ENCODE peak calls at places on chromosomes 4 and X, in ten cellular contexts. I is CD8-positive, alpha-beta T cell; C is left ventricle myocardium inferior; V is PC-3; J is fibroblast of the aortic adventitia; E is GM20000; S is choroid plexus epithelial cell; B is AG09319; Q is upper lobe of right lung; Z is coronary artery. G is an unnamed sample.

GRCh38 chr4:170398228-170398627 is 308.5 kb upstream of the AADAT start:
- DNase-seq in I (no peak), C (no peak), V (peak), J (no peak), E (no peak), S (no peak), B (no peak), Q (no peak), Z (no peak), G (no peak)

GRCh38 chr4:14084598-14084997 is 457.1 kb upstream of the BOD1L1 start:
- DNase-seq in I (no peak), C (no peak), V (no peak), J (no peak), E (no peak), S (no peak), B (no peak), Q (no peak), Z (no peak), G (no peak)

GRCh38 chr4:158796370-158797140 is 27.7 kb downstream of the FNIP2 start:
- DNase-seq in I (no peak), C (no peak), V (no peak), J (peak), E (no peak), S (peak), B (no peak), Q (peak), Z (no peak), G (no peak)

GRCh38 chrX:12970691-12971202 is 4.2 kb upstream of the TMSB4X start:
- DNase-seq in I (no peak), C (no peak), V (peak), J (peak), E (no peak), S (peak), B (no peak), Q (no peak), Z (no peak), G (no peak)

GRCh38 chr4:78644744-78645330 is 93.3 kb downstream of the ANXA3 start:
- DNase-seq in I (peak), C (peak), V (peak), J (peak), E (peak), S (peak), B (peak), Q (no peak), Z (peak), G (peak)

GRCh38 chrX:1658083-1658463 is 43.2 kb downstream of the ASMT start:
- DNase-seq in I (no peak), C (no peak), V (no peak), J (no peak), E (no peak), S (no peak), B (no peak), Q (no peak), Z (no peak), G (no peak)

GRCh38 chrX:48937065-48937907 is 18.5 kb upstream of the PIM2 start:
- DNase-seq in I (peak), C (peak), V (no peak), J (no peak), E (peak), S (peak), B (no peak), Q (peak), Z (no peak), G (no peak)

GRCh38 chr4:165312506-165312905 is 15.0 kb upstream of the MSMO1 start:
- DNase-seq in I (no peak), C (no peak), V (peak), J (peak), E (no peak), S (peak), B (no peak), Q (no peak), Z (no peak), G (no peak)

GRCh38 chr4:102500371-102501175 is 586 bp upstream of the NFKB1 start:
- DNase-seq in I (peak), C (peak), V (peak), J (peak), E (peak), S (peak), B (peak), Q (peak), Z (peak), G (peak)

GRCh38 chrX:1358793-1359476 is 22.4 kb downstream of the IL3RA start:
- DNase-seq in I (no peak), C (no peak), V (no peak), J (no peak), E (no peak), S (no peak), B (no peak), Q (no peak), Z (no peak), G (no peak)

GRCh38 chr4:49063670-49064069 is 77.6 kb downstream of the CWH43 start:
- DNase-seq in I (no peak), C (no peak), V (no peak), J (peak), E (no peak), S (no peak), B (no peak), Q (no peak), Z (no peak), G (no peak)

GRCh38 chr4:164700471-164700870 is 53.5 kb upstream of the SMIM31 start:
- DNase-seq in I (no peak), C (no peak), V (peak), J (no peak), E (peak), S (no peak), B (no peak), Q (no peak), Z (no peak), G (peak)

GRCh38 chr4:101515099-101515498 is 167.8 kb upstream of the PPP3CA start:
- DNase-seq in I (no peak), C (no peak), V (no peak), J (no peak), E (no peak), S (no peak), B (no peak), Q (no peak), Z (no peak), G (no peak)

GRCh38 chr4:77917601-77918000 is 55.0 kb downstream of the MRPL1 start:
- DNase-seq in I (no peak), C (no peak), V (no peak), J (no peak), E (no peak), S (no peak), B (no peak), Q (no peak), Z (no peak), G (no peak)

GRCh38 chrX:110944323-110944761 is 148.7 kb upstream of the CHRDL1 start:
- DNase-seq in I (no peak), C (no peak), V (no peak), J (no peak), E (no peak), S (no peak), B (no peak), Q (no peak), Z (no peak), G (no peak)

GRCh38 chrX:53939127-53939526 is 105.1 kb downstream of the PHF8 start:
- DNase-seq in I (no peak), C (no peak), V (no peak), J (no peak), E (no peak), S (no peak), B (no peak), Q (no peak), Z (no peak), G (no peak)

GRCh38 chr4:38069271-38069760 is 109.1 kb downstream of the PTTG2 start:
- DNase-seq in I (no peak), C (no peak), V (peak), J (peak), E (peak), S (peak), B (no peak), Q (no peak), Z (no peak), G (no peak)

GRCh38 chrX:31435592-31435991 is 363.8 kb upstream of the FTHL17 start:
- DNase-seq in I (no peak), C (peak), V (no peak), J (no peak), E (no peak), S (peak), B (no peak), Q (no peak), Z (no peak), G (peak)

GRCh38 chrX:71996826-71997225 is 86.2 kb downstream of the NHSL2 start:
- DNase-seq in I (no peak), C (peak), V (no peak), J (peak), E (no peak), S (no peak), B (no peak), Q (no peak), Z (peak), G (no peak)

GRCh38 chr4:174377613-174378012 is 93.9 kb downstream of the CEP44 start:
- DNase-seq in I (no peak), C (no peak), V (peak), J (peak), E (no peak), S (peak), B (no peak), Q (no peak), Z (no peak), G (no peak)

GRCh38 chr4:4901877-4902276 is 42.4 kb downstream of the MSX1 start:
- DNase-seq in I (no peak), C (no peak), V (no peak), J (no peak), E (no peak), S (no peak), B (no peak), Q (no peak), Z (no peak), G (no peak)
- TF ChIP-seq CTCF in I (no peak), C (no peak), V (no peak), J (peak), E (no peak), S (peak), B (no peak), Q (no peak), Z (no peak), G (peak)

GRCh38 chr4:1195109-1195671 is 22.8 kb upstream of the SPON2 start:
- DNase-seq in I (no peak), C (no peak), V (no peak), J (no peak), E (no peak), S (no peak), B (no peak), Q (peak), Z (peak), G (no peak)
- TF ChIP-seq CTCF in I (no peak), C (no peak), V (no peak), J (no peak), E (no peak), S (no peak), B (no peak), Q (no peak), Z (no peak), G (no peak)

GRCh38 chrX:38260231-38260630 is 39.6 kb upstream of the SRPX start:
- DNase-seq in I (no peak), C (no peak), V (peak), J (no peak), E (peak), S (peak), B (no peak), Q (no peak), Z (no peak), G (no peak)
- TF ChIP-seq CTCF in I (no peak), C (peak), V (peak), J (peak), E (peak), S (peak), B (peak), Q (peak), Z (no peak), G (peak)

DNA sequence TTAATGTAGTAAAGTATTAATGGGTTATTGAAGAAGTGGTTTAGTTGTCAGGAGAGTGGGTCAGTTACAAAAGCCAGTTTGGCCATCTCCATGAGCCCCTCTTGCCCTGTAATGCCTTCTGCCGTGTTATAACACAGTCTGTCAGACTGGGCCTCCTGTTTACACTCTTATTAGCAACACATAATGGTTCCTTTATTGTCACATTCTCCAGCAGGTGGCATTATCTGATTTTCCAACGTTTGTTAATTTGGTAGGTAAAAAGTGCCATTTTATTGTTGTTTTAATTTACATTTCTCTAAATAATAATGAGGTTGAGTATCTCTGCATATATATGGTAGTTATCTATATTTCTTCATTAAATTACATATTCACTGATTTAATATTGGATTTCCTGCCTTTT is 560.8 kb downstream of the FGF13 start:
- DNase-seq in I (no peak), C (no peak), V (peak), J (no peak), E (peak), S (no peak), B (no peak), Q (no peak), Z (no peak), G (no peak)
- TF ChIP-seq CTCF in I (no peak), C (no peak), V (peak), J (no peak), E (no peak), S (no peak), B (no peak), Q (no peak), Z (no peak), G (peak)

GRCh38 chr4:71709961-71710360 is 73.9 kb downstream of the GC start:
- DNase-seq in I (no peak), C (no peak), V (peak), J (peak), E (no peak), S (no peak), B (no peak), Q (no peak), Z (no peak), G (no peak)
- TF ChIP-seq CTCF in I (no peak), C (no peak), V (peak), J (peak), E (no peak), S (no peak), B (peak), Q (no peak), Z (no peak), G (peak)

GRCh38 chr4:44257461-44257860 is 191.1 kb downstream of the KCTD8 start:
- DNase-seq in I (no peak), C (no peak), V (no peak), J (no peak), E (no peak), S (no peak), B (no peak), Q (no peak), Z (no peak), G (no peak)

GRCh38 chr4:44256414-44256813 is 192.2 kb downstream of the KCTD8 start:
- DNase-seq in I (no peak), C (no peak), V (peak), J (no peak), E (no peak), S (no peak), B (no peak), Q (no peak), Z (no peak), G (no peak)
- TF ChIP-seq CTCF in I (no peak), C (no peak), V (peak), J (no peak), E (no peak), S (no peak), B (no peak), Q (no peak), Z (no peak), G (no peak)

GRCh38 chr4:11223261-11223660 is 205.4 kb downstream of the HS3ST1 start:
- DNase-seq in I (no peak), C (no peak), V (no peak), J (no peak), E (no peak), S (no peak), B (no peak), Q (no peak), Z (no peak), G (peak)

GRCh38 chr4:11216520-11216919 is 212.2 kb downstream of the HS3ST1 start:
- DNase-seq in I (no peak), C (no peak), V (no peak), J (no peak), E (no peak), S (no peak), B (no peak), Q (no peak), Z (no peak), G (no peak)

GRCh38 chr4:11214281-11214680 is 214.4 kb downstream of the HS3ST1 start:
- DNase-seq in I (no peak), C (no peak), V (no peak), J (no peak), E (no peak), S (no peak), B (no peak), Q (no peak), Z (no peak), G (no peak)

DNA sequence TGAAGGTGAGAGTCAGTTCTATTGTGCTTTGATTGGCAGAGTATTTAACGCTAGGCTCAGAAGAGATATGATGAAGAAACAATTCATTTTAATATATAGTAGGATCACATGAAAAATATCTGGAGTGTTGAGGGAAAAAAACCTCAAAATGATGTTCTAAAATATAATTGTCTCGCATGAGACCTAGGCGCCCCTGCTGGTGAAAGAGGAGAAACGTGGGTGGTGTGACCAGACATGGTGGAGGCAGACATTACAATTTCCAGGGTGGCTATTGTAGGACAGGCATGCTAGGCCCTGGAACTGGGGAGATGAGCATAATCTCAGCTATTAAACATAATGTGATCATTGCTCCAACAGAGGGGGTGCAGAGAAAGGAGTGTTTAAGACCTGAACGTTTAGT is 210.0 kb downstream of the HS3ST1 start:
- DNase-seq in I (no peak), C (no peak), V (no peak), J (peak), E (no peak), S (peak), B (no peak), Q (no peak), Z (no peak), G (no peak)
- TF ChIP-seq CTCF in I (no peak), C (no peak), V (no peak), J (peak), E (no peak), S (peak), B (no peak), Q (no peak), Z (no peak), G (peak)

GRCh38 chr4:108172231-108172779 is 3.6 kb upstream of the LEF1 start:
- DNase-seq in I (peak), C (no peak), V (no peak), J (no peak), E (peak), S (no peak), B (no peak), Q (peak), Z (no peak), G (peak)
- TF ChIP-seq CTCF in I (no peak), C (peak), V (no peak), J (no peak), E (peak), S (no peak), B (no peak), Q (peak), Z (no peak), G (peak)

DNA sequence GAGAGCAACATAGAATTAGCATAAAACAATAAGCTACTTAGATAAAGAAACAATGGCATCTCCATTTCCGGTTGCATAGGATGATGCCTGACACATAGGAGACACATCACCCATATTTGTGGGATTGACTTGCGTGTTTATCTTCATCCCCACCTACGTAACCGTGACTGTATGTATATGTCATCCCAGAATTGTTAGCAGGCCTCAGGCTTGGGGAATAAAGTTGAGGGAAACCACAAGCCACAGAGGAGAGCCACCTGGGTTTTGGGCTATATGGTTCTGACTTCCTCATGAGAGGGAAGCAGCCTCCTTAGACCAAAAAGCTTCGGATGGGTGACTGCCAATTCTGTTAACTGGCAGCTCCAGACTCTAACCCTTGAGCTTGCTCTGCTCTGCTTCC is 572.9 kb upstream of the SLIT2 start:
- DNase-seq in I (no peak), C (no peak), V (peak), J (peak), E (no peak), S (peak), B (no peak), Q (no peak), Z (no peak), G (no peak)
- TF ChIP-seq CTCF in I (no peak), C (no peak), V (no peak), J (no peak), E (no peak), S (no peak), B (no peak), Q (no peak), Z (no peak), G (no peak)

DNA sequence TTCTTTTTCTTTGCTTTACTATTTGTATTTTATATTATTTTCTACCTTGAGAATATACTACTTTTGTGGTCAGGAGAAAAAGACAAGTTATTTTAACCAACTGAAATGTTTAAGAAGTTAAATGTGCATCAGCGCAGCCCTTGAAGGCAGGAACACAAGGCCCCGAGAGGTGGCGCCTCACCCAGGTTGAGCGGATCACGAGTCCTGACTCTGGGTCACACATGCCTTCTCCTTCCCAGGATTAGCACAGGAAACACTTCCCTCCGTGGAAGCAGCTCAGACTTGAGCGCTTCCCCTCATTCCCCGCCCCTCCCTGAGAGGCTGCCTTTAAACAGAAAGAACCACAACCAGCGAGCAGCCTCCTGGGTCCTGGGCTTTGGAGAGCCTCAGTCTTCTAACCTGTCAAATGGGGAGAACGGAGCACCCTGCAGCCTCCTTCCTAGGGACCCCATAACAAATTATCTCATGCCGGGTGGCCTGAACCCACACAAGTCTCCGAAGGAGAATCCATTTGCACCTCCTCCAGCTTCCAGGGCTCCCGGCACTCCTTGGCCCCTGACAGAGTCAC is 217.6 kb downstream of the AFAP1 start:
- DNase-seq in I (no peak), C (no peak), V (peak), J (no peak), E (no peak), S (peak), B (no peak), Q (no peak), Z (no peak), G (no peak)
- TF ChIP-seq CTCF in I (no peak), C (peak), V (peak), J (no peak), E (no peak), S (peak), B (no peak), Q (no peak), Z (no peak), G (no peak)